ENCODE peak calls at places on chromosomes 4 and X, in six cellular contexts. W is upper lobe of right lung, T is mesenchymal stem cell, M is tibial nerve, O is pancreas, C is neural progenitor cell. S is an unnamed sample.

GRCh38 chr4:153471691-153472080 is 5.5 kb downstream of the TMEM131L start:
- DNase-seq in C (no peak), O (no peak), W (no peak), T (no peak), M (no peak), S (no peak)

GRCh38 chr4:3432381-3432790 is 9.4 kb upstream of the HGFAC start:
- DNase-seq in W (no peak), M (no peak), O (no peak), T (no peak), C (no peak), S (no peak)

GRCh38 chrX:51955200-51955599 is 61.8 kb downstream of the MAGED1 start:
- DNase-seq in O (no peak), M (no peak), W (no peak), T (no peak), C (no peak), S (no peak)

GRCh38 chr4:53508446-53508845 is 82.8 kb downstream of the LNX1 start:
- DNase-seq in O (no peak), M (no peak), W (no peak), T (peak; percentile 57), C (no peak), S (no peak)

GRCh38 chr4:123841431-123842121 is 445.0 kb downstream of the SPRY1 start:
- DNase-seq in W (no peak), T (peak; percentile 45), M (no peak), O (no peak), C (no peak), S (no peak)

GRCh38 chr4:5204781-5205180 is 153.5 kb downstream of the STK32B start:
- DNase-seq in M (no peak), T (no peak), W (no peak), O (no peak), C (no peak), S (no peak)

GRCh38 chr4:101348367-101348827 is 1.1 kb upstream of the PPP3CA start:
- DNase-seq in T (no peak), C (no peak), M (no peak), O (no peak), W (no peak), S (no peak)

GRCh38 chrX:18598413-18598812 is 73.5 kb downstream of the RS1 start:
- DNase-seq in M (no peak), O (no peak), T (no peak), C (no peak), W (no peak), S (no peak)

GRCh38 chr4:140943887-140944515 is 187.8 kb upstream of the TBC1D9 start:
- DNase-seq in O (no peak), T (no peak), C (no peak), M (no peak), W (no peak), S (no peak)

GRCh38 chrX:118519411-118520205 is 24.0 kb downstream of the DOCK11 start:
- DNase-seq in C (no peak), W (no peak), T (peak; percentile 55), M (no peak), O (no peak), S (no peak)

GRCh38 chrX:97685753-97686152 is 802.0 kb downstream of the RPA4 start:
- DNase-seq in M (no peak), W (no peak), C (peak; percentile 46), O (no peak), T (peak; percentile 29), S (no peak)

GRCh38 chr4:64682481-64682880 is 273.2 kb upstream of the TECRL start:
- DNase-seq in T (no peak), C (no peak), M (no peak), O (no peak), W (no peak), S (no peak)

GRCh38 chr4:40601641-40602040 is 28.0 kb downstream of the RBM47 start:
- DNase-seq in T (no peak), W (no peak), O (no peak), C (peak; percentile 23), M (no peak), S (no peak)

GRCh38 chr4:109957227-109957626 is 44.5 kb downstream of the EGF start:
- DNase-seq in W (no peak), C (no peak), T (no peak), M (no peak), O (no peak), S (no peak)

GRCh38 chrX:65451663-65452062 is 82.9 kb downstream of the LAS1L start:
- DNase-seq in T (peak; percentile 15), W (no peak), O (no peak), M (no peak), C (peak; percentile 42), S (no peak)

GRCh38 chrX:34656842-34657780 is at the start of gene TMEM47:
- DNase-seq in C (peak; percentile 98), M (peak; percentile 30), O (peak; percentile 77), W (peak; percentile 83), T (peak; percentile 83), S (peak; percentile 84)

GRCh38 chrX:69060631-69061408 is 104.4 kb downstream of the PJA1 start:
- DNase-seq in O (peak; percentile 38), W (no peak), T (peak; percentile 31), C (peak; percentile 37), M (peak; percentile 18), S (no peak)

GRCh38 chrX:137568741-137569469 is 3.0 kb downstream of the ZIC3 start:
- DNase-seq in C (peak; percentile 55), O (no peak), M (no peak), T (no peak), W (no peak), S (no peak)

GRCh38 chrX:104254442-104255115 is at the start of gene ESX1:
- DNase-seq in M (no peak), C (peak; percentile 61), O (no peak), T (peak; percentile 8), W (no peak), S (no peak)

GRCh38 chrX:10482708-10483107 is 137.7 kb downstream of the MID1 start:
- DNase-seq in M (no peak), O (no peak), T (no peak), C (no peak), W (no peak), S (no peak)

GRCh38 chr4:56689231-56689630 is 8.1 kb upstream of the HOPX start:
- DNase-seq in W (no peak), C (no peak), T (no peak), O (no peak), M (no peak), S (no peak)

GRCh38 chrX:131727778-131728177 is 183.9 kb downstream of the OR13H1 start:
- DNase-seq in M (no peak), O (no peak), T (no peak), C (no peak), W (no peak), S (no peak)

GRCh38 chr4:146621-147020 is 22.3 kb downstream of the ZNF718 start:
- DNase-seq in W (no peak), T (no peak), O (no peak), C (no peak), M (no peak), S (no peak)

GRCh38 chr4:53235547-53235946 is 130.3 kb downstream of the SCFD2 start:
- DNase-seq in O (no peak), M (no peak), C (no peak), T (no peak), W (no peak), S (no peak)

DNA sequence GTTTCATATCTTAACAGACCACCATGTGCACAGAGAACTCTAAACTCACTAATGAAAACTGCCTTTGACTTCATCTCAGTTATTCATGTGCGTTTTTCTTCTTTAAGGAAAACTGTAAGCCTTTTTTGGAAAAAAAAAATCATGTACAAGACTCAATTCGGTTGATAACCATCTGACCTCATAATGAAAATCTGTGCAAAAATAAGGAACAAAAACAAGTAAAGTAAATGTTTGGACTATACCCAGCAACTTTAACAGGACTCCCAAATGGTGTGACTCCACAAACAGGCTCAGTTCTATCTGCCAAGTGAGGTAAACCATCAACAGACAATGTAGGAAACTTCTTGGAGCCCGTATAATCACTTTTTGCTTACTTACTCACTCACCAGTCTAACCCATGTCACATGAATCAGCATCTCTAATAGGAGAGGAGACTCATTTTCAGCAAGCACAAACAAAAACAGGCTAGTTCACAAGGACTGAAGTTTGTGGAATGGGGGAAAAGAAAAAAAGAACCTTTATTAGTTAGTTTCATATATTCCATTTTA is 9.3 kb downstream of the APOO start:
- DNase-seq in W (no peak), C (no peak), T (peak; percentile 71), O (no peak), M (no peak), S (no peak)
- H3K27ac ChIP-seq in W (no peak overlapping the region), C (no peak overlapping the region), T (peak overlapping the region; percentile 43), O (no peak overlapping the region), M (peak overlapping the region; percentile 75), S (peak overlapping the region; percentile 71)

GRCh38 chrX:6244666-6245065 is 16.0 kb upstream of the NLGN4X start:
- DNase-seq in C (no peak), O (no peak), T (no peak), W (no peak), M (no peak), S (no peak)
- H3K27ac ChIP-seq in C (no peak overlapping the region), O (no peak overlapping the region), T (no peak overlapping the region), W (no peak overlapping the region), M (no peak overlapping the region), S (no peak overlapping the region)

GRCh38 chr4:6573986-6574746 is 823 bp upstream of the MAN2B2 start:
- DNase-seq in C (no peak), T (no peak), O (no peak), M (no peak), W (no peak), S (no peak)

GRCh38 chr4:6576512-6576911 is 1.5 kb downstream of the MAN2B2 start:
- DNase-seq in O (peak; percentile 83), C (no peak), W (no peak), T (no peak), M (no peak), S (no peak)

GRCh38 chr4:6574747-6575502 is at the start of gene MAN2B2:
- DNase-seq in W (peak; percentile 95), T (peak; percentile 77), C (peak; percentile 94), O (peak; percentile 86), M (peak; percentile 80), S (peak; percentile 91)

GRCh38 chr4:6576932-6577331 is 1.9 kb downstream of the MAN2B2 start:
- DNase-seq in M (no peak), O (no peak), T (no peak), W (no peak), C (no peak), S (no peak)

DNA sequence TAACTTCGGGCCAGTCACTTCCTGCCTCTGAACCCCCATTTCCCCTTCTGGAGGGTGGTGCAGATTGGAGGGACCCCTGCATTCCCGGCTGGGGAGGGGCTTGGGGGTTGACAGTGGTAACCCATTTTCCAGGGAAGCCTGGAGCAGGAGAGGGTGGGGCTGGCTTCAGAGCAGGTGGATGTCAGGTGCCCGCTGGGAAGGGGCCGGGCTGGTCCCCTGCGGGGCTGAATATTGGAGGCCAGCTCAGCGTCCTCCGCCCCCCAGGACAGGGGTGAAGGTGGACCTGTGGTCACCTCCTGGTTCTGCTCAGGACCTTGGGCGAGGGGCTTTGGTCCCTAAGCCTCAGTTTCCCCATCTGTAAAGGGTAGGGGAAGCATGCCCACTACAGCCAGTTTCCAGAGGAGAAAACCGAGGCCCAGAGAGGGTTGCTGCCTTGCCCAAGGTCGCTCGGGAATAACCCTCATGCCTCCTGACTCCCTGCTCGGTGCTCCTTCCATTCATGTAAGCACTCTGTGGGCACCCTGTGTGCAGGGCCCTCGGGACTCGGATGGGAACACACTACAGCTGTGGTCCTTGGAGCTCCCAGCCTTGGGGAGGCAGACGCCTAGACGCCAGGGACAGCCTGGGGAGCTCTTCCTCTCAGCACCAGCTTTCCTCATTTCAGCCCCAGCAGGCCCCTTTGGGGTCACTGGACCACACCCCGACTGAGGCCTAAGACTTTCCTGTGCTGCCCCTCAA is 683 bp downstream of the MAN2B2 start:
- DNase-seq in C (no peak), O (no peak), W (no peak), T (no peak), M (no peak), S (no peak)
- H3K27ac ChIP-seq in C (no peak overlapping the region), O (peak overlapping the region; percentile 19), W (peak overlapping the region; percentile 85), T (no peak overlapping the region), M (peak overlapping the region; percentile 84), S (no peak overlapping the region)

GRCh38 chr4:139942284-139942683 is 211.7 kb downstream of the MAML3 start:
- DNase-seq in O (no peak), C (no peak), W (no peak), T (peak; percentile 33), M (no peak), S (no peak)
- H3K27ac ChIP-seq in O (no peak overlapping the region), C (no peak overlapping the region), W (no peak overlapping the region), T (no peak overlapping the region), M (no peak overlapping the region), S (no peak overlapping the region)

S was measured in psoas muscle.